ENCODE peak calls at places on chromosomes 2 and 18, in six cellular contexts. One of them, this sample, is unnamed.

GRCh38 chr2:100285691-100286090 is 36.6 kb downstream of the LONRF2 start:
- DNase-seq in H1: no peak
- DNase-seq in A549: no peak
- DNase-seq in upper lobe of left lung: no peak
- DNase-seq in suprapubic skin: no peak
- DNase-seq in tibial nerve: no peak
- DNase-seq in this sample: no peak

GRCh38 chr2:160719116-160719515 is 225.5 kb upstream of the RBMS1 start:
- DNase-seq in H1: no peak
- DNase-seq in A549: no peak
- DNase-seq in upper lobe of left lung: no peak
- DNase-seq in suprapubic skin: no peak
- DNase-seq in tibial nerve: no peak
- DNase-seq in this sample: no peak

GRCh38 chr18:45361148-45361851 is 254.0 kb upstream of the SLC14A2 start:
- DNase-seq in H1: no peak
- DNase-seq in A549: no peak
- DNase-seq in upper lobe of left lung: peak; percentile 1
- DNase-seq in suprapubic skin: no peak
- DNase-seq in tibial nerve: no peak
- DNase-seq in this sample: no peak

GRCh38 chr2:8537572-8538155 is 144.2 kb upstream of the ID2 start:
- DNase-seq in H1: no peak
- DNase-seq in A549: no peak
- DNase-seq in upper lobe of left lung: no peak
- DNase-seq in suprapubic skin: peak; percentile 58
- DNase-seq in tibial nerve: no peak
- DNase-seq in this sample: peak; percentile 23

GRCh38 chr2:43445248-43445647 is 150.6 kb downstream of the THADA start:
- DNase-seq in H1: no peak
- DNase-seq in A549: no peak
- DNase-seq in upper lobe of left lung: no peak
- DNase-seq in suprapubic skin: no peak
- DNase-seq in tibial nerve: peak; percentile 41
- DNase-seq in this sample: no peak

GRCh38 chr2:174218773-174219172 is 29.6 kb downstream of the OLA1 start:
- DNase-seq in H1: no peak
- DNase-seq in A549: no peak
- DNase-seq in upper lobe of left lung: no peak
- DNase-seq in suprapubic skin: no peak
- DNase-seq in tibial nerve: no peak
- DNase-seq in this sample: no peak

GRCh38 chr18:28116461-28116860 is 60.5 kb downstream of the CDH2 start:
- DNase-seq in H1: no peak
- DNase-seq in A549: no peak
- DNase-seq in upper lobe of left lung: no peak
- DNase-seq in suprapubic skin: no peak
- DNase-seq in tibial nerve: no peak
- DNase-seq in this sample: no peak

GRCh38 chr2:37471994-37472393 is 127.6 kb downstream of the QPCT start:
- DNase-seq in H1: no peak
- DNase-seq in A549: no peak
- DNase-seq in upper lobe of left lung: no peak
- DNase-seq in suprapubic skin: no peak
- DNase-seq in tibial nerve: no peak
- DNase-seq in this sample: no peak

GRCh38 chr2:189783451-189783926 is 650 bp downstream of the ORMDL1 start:
- DNase-seq in H1: no peak
- DNase-seq in A549: no peak
- DNase-seq in upper lobe of left lung: no peak
- DNase-seq in suprapubic skin: no peak
- DNase-seq in tibial nerve: no peak
- DNase-seq in this sample: no peak

GRCh38 chr18:23069481-23069880 is 65.8 kb upstream of the CABLES1 start:
- DNase-seq in H1: no peak
- DNase-seq in A549: no peak
- DNase-seq in upper lobe of left lung: no peak
- DNase-seq in suprapubic skin: no peak
- DNase-seq in tibial nerve: no peak
- DNase-seq in this sample: no peak

GRCh38 chr2:138521821-138522220 is 20.3 kb downstream of the SPOPL start:
- DNase-seq in H1: no peak
- DNase-seq in A549: no peak
- DNase-seq in upper lobe of left lung: no peak
- DNase-seq in suprapubic skin: no peak
- DNase-seq in tibial nerve: no peak
- DNase-seq in this sample: no peak

GRCh38 chr18:69216390-69216789 is 184.3 kb upstream of the DOK6 start:
- DNase-seq in H1: no peak
- DNase-seq in A549: no peak
- DNase-seq in upper lobe of left lung: no peak
- DNase-seq in suprapubic skin: no peak
- DNase-seq in tibial nerve: no peak
- DNase-seq in this sample: no peak

GRCh38 chr2:45739796-45740485 is 88.5 kb downstream of the PRKCE start:
- DNase-seq in H1: no peak
- DNase-seq in A549: no peak
- DNase-seq in upper lobe of left lung: no peak
- DNase-seq in suprapubic skin: no peak
- DNase-seq in tibial nerve: no peak
- DNase-seq in this sample: no peak

GRCh38 chr18:61892683-61893303 is at the start of gene RNF152:
- DNase-seq in H1: peak; percentile 64
- DNase-seq in A549: peak; percentile 0
- DNase-seq in upper lobe of left lung: peak; percentile 48
- DNase-seq in suprapubic skin: peak; percentile 62
- DNase-seq in tibial nerve: peak; percentile 8
- DNase-seq in this sample: peak; percentile 40

GRCh38 chr2:108893277-108893676 is 95.7 kb downstream of the EDAR start:
- DNase-seq in H1: no peak
- DNase-seq in A549: no peak
- DNase-seq in upper lobe of left lung: no peak
- DNase-seq in suprapubic skin: no peak
- DNase-seq in tibial nerve: no peak
- DNase-seq in this sample: no peak

GRCh38 chr2:148614332-148615049 is 30.1 kb upstream of the EPC2 start:
- DNase-seq in H1: no peak
- DNase-seq in A549: peak; percentile 4
- DNase-seq in upper lobe of left lung: no peak
- DNase-seq in suprapubic skin: no peak
- DNase-seq in tibial nerve: peak; percentile 12
- DNase-seq in this sample: no peak

GRCh38 chr18:48412339-48412929 is 3.3 kb upstream of the ZBTB7C start:
- DNase-seq in H1: no peak
- DNase-seq in A549: peak; percentile 53
- DNase-seq in upper lobe of left lung: no peak
- DNase-seq in suprapubic skin: no peak
- DNase-seq in tibial nerve: no peak
- DNase-seq in this sample: no peak

GRCh38 chr2:36509077-36509476 is 88.9 kb downstream of the FEZ2 start:
- DNase-seq in H1: no peak
- DNase-seq in A549: no peak
- DNase-seq in upper lobe of left lung: no peak
- DNase-seq in suprapubic skin: no peak
- DNase-seq in tibial nerve: no peak
- DNase-seq in this sample: no peak

GRCh38 chr18:9441061-9441460 is 34.3 kb upstream of the RALBP1 start:
- DNase-seq in H1: no peak
- DNase-seq in A549: no peak
- DNase-seq in upper lobe of left lung: no peak
- DNase-seq in suprapubic skin: no peak
- DNase-seq in tibial nerve: no peak
- DNase-seq in this sample: no peak

GRCh38 chr18:34959211-34959829 is 81.9 kb upstream of the MAPRE2 start:
- DNase-seq in H1: no peak
- DNase-seq in A549: no peak
- DNase-seq in upper lobe of left lung: no peak
- DNase-seq in suprapubic skin: no peak
- DNase-seq in tibial nerve: no peak
- DNase-seq in this sample: no peak

GRCh38 chr2:105335469-105335868 is 1.9 kb upstream of the C2orf49 start:
- DNase-seq in H1: no peak
- DNase-seq in A549: no peak
- DNase-seq in upper lobe of left lung: no peak
- DNase-seq in suprapubic skin: no peak
- DNase-seq in tibial nerve: no peak
- DNase-seq in this sample: no peak

GRCh38 chr2:216918088-216918680 is 58.3 kb upstream of the TNP1 start:
- DNase-seq in H1: no peak
- DNase-seq in A549: peak; percentile 11
- DNase-seq in upper lobe of left lung: no peak
- DNase-seq in suprapubic skin: peak; percentile 72
- DNase-seq in tibial nerve: peak; percentile 29
- DNase-seq in this sample: no peak

GRCh38 chr18:9965711-9966624 is 52.2 kb downstream of the VAPA start:
- DNase-seq in H1: no peak
- DNase-seq in A549: no peak
- DNase-seq in upper lobe of left lung: no peak
- DNase-seq in suprapubic skin: no peak
- DNase-seq in tibial nerve: no peak
- DNase-seq in this sample: no peak

GRCh38 chr2:36530983-36531354 is 67.0 kb downstream of the FEZ2 start:
- DNase-seq in H1: no peak
- DNase-seq in A549: no peak
- DNase-seq in upper lobe of left lung: no peak
- DNase-seq in suprapubic skin: no peak
- DNase-seq in tibial nerve: no peak
- DNase-seq in this sample: no peak

GRCh38 chr2:204604061-204604460 is 58.8 kb downstream of the PARD3B start:
- DNase-seq in H1: no peak
- DNase-seq in A549: no peak
- DNase-seq in upper lobe of left lung: no peak
- DNase-seq in suprapubic skin: no peak
- DNase-seq in tibial nerve: no peak
- DNase-seq in this sample: no peak

GRCh38 chr2:160379399-160379798 is 114.2 kb downstream of the RBMS1 start:
- DNase-seq in H1: no peak
- DNase-seq in A549: no peak
- DNase-seq in upper lobe of left lung: no peak
- DNase-seq in suprapubic skin: no peak
- DNase-seq in tibial nerve: peak; percentile 42
- DNase-seq in this sample: no peak

GRCh38 chr2:135851858-135852257 is 14.9 kb upstream of the LCT start:
- DNase-seq in H1: no peak
- DNase-seq in A549: no peak
- DNase-seq in upper lobe of left lung: no peak
- DNase-seq in suprapubic skin: no peak
- DNase-seq in tibial nerve: no peak
- DNase-seq in this sample: no peak

GRCh38 chr2:107008843-107009242 is 122.9 kb upstream of the ST6GAL2 start:
- DNase-seq in H1: no peak
- DNase-seq in A549: no peak
- DNase-seq in upper lobe of left lung: no peak
- DNase-seq in suprapubic skin: no peak
- DNase-seq in tibial nerve: no peak
- DNase-seq in this sample: no peak

GRCh38 chr2:198374375-198375072 is 570.1 kb downstream of the PLCL1 start:
- DNase-seq in H1: peak; percentile 59
- DNase-seq in A549: peak; percentile 3
- DNase-seq in upper lobe of left lung: no peak
- DNase-seq in suprapubic skin: no peak
- DNase-seq in tibial nerve: peak; percentile 12
- DNase-seq in this sample: no peak

GRCh38 chr2:24792874-24793751 is at the start of the genes CENPO and PTRHD1:
- DNase-seq in H1: peak; percentile 94
- DNase-seq in A549: peak; percentile 96
- DNase-seq in upper lobe of left lung: peak; percentile 97
- DNase-seq in suprapubic skin: peak; percentile 97
- DNase-seq in tibial nerve: peak; percentile 94
- DNase-seq in this sample: peak; percentile 96
- TF ChIP-seq POLR2A in H1: peak; percentile 95
- TF ChIP-seq POLR2A in A549: peak; percentile 90
- TF ChIP-seq POLR2A in upper lobe of left lung: no peak
- TF ChIP-seq POLR2A in suprapubic skin: no peak
- TF ChIP-seq POLR2A in tibial nerve: peak; percentile 46
- TF ChIP-seq POLR2A in this sample: no peak

DNA sequence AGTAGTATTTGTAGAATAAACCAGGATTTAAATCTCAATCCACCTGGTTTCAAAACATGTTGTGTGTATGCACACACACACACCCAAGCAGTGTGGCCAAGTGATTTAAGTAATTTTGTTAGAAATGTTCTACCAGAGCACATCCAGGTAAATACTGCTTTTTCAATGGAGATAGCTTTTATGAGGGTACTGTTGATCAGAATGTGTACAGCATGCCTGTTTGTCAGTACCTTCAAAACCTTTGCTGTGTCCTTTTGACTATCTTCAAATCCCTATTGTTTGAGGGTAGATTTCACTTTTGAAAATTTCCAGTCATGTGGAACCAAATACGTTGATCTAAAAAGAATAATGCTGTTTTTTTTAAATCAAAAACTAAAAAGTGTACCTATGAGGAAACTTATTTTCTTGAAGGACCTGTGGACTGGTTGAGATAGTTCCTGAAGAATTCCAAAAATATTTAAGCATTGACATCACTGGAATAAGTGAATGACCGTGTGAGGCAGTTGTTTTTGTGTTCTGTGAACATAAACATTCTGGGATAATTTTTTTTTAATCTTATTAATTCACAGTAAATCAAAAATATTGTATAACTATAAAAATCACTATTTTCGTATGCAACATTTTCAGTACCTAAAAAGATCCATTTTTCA is 70.9 kb downstream of the PTRHD1 start:
- DNase-seq in H1: no peak
- DNase-seq in A549: no peak
- DNase-seq in upper lobe of left lung: no peak
- DNase-seq in suprapubic skin: no peak
- DNase-seq in tibial nerve: no peak
- DNase-seq in this sample: no peak
- H3K27ac ChIP-seq in H1: no peak overlapping the region
- H3K27ac ChIP-seq in A549: no peak overlapping the region
- H3K27ac ChIP-seq in upper lobe of left lung: no peak overlapping the region
- H3K27ac ChIP-seq in suprapubic skin: peak overlapping the region; percentile 60
- H3K27ac ChIP-seq in tibial nerve: peak overlapping the region; percentile 72
- H3K27ac ChIP-seq in this sample: no peak overlapping the region

DNA sequence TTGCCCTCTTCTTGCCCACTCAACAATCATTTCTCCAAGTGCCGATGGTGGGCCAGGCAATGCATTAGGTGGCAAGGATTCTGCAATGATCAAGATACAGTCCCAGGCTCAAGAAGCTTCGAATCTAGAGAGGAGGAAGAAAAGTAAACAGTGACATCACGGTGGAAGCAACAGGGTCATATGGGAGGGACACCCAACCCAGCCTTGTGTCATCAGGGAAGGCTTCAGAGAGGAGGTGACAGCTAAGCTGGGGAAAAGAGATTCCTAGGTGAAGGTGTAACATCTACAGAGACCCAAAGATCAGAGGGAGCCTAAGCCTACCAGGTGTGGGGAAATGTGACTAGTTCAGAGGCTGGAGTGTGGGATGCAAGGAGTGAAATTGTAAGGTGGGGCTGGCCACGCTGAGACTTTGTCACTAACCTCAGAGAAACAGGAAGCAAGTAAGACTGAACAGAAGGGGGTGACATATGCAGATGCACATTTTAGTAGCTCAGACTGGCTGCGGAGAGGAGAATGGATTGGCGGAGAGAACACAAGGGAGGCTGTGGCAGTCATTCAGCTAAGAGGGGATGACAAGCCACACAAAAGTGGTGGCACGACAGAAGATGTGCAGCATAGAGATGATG is 104.9 kb downstream of the ANKRD44 start:
- DNase-seq in H1: no peak
- DNase-seq in A549: no peak
- DNase-seq in upper lobe of left lung: no peak
- DNase-seq in suprapubic skin: no peak
- DNase-seq in tibial nerve: no peak
- DNase-seq in this sample: peak; percentile 27
- TF ChIP-seq EP300 in H1: no peak
- TF ChIP-seq EP300 in A549: no peak
- TF ChIP-seq EP300 in upper lobe of left lung: no peak
- TF ChIP-seq EP300 in suprapubic skin: no peak
- TF ChIP-seq EP300 in tibial nerve: no peak
- TF ChIP-seq EP300 in this sample: no peak

GRCh38 chr2:218805627-218806026 is 23.7 kb downstream of the CYP27A1 start:
- DNase-seq in H1: no peak
- DNase-seq in A549: no peak
- DNase-seq in upper lobe of left lung: no peak
- DNase-seq in suprapubic skin: no peak
- DNase-seq in tibial nerve: no peak
- DNase-seq in this sample: no peak
- TF ChIP-seq POLR2A in H1: no peak
- TF ChIP-seq POLR2A in A549: no peak
- TF ChIP-seq POLR2A in upper lobe of left lung: no peak
- TF ChIP-seq POLR2A in suprapubic skin: no peak
- TF ChIP-seq POLR2A in tibial nerve: no peak
- TF ChIP-seq POLR2A in this sample: no peak